ENCODE peak calls at places on chromosomes 13 and 19, in six cellular contexts. Q is activated CD8-positive, alpha-beta T cell treated with anti-CD3 and anti-CD28 coated beads for 36 hours; Z is neural progenitor cell; H is endothelial cell; R is tibial artery; J is WTC11. K is an unnamed sample.

GRCh38 chr13:97076898-97077297 is 82.6 kb upstream of the OXGR1 start:
- DNase-seq in H (no peak), Z (peak; percentile 23), J (no peak), R (peak; percentile 37), Q (no peak), K (no peak)

GRCh38 chr13:33139186-33139585 is 123.0 kb downstream of the KL start:
- DNase-seq in Z (no peak), R (peak; percentile 85), J (no peak), Q (no peak), H (no peak), K (no peak)

GRCh38 chr19:4075373-4075772 is 8.7 kb upstream of the ZBTB7A start:
- DNase-seq in Z (no peak), Q (peak; percentile 84), R (no peak), H (no peak), J (no peak), K (no peak)

GRCh38 chr13:68176486-68176885 is 946.4 kb upstream of the PCDH9 start:
- DNase-seq in J (no peak), R (no peak), Z (no peak), H (no peak), Q (no peak), K (no peak)

GRCh38 chr13:35600137-35600536 is 123.6 kb upstream of the MAB21L1 start:
- DNase-seq in R (no peak), Z (no peak), J (no peak), Q (no peak), H (no peak), K (no peak)

GRCh38 chr13:21691928-21692327 is 21.1 kb downstream of the FGF9 start:
- DNase-seq in Q (no peak), R (no peak), J (no peak), Z (no peak), H (no peak), K (no peak)

GRCh38 chr19:21463449-21464105 is 41.8 kb upstream of the ZNF429 start:
- DNase-seq in H (peak; percentile 53), Q (peak; percentile 88), Z (peak; percentile 90), J (peak; percentile 85), R (no peak), K (peak; percentile 63)

GRCh38 chr19:12244370-12244769 is 50.3 kb downstream of the ZNF44 start:
- DNase-seq in H (no peak), R (no peak), J (no peak), Q (no peak), Z (peak; percentile 7), K (no peak)

GRCh38 chr13:30396434-30397075 is 25.7 kb upstream of the UBE2L5 start:
- DNase-seq in Z (no peak), H (no peak), Q (no peak), J (no peak), R (no peak), K (no peak)

GRCh38 chr13:106591299-106591698 is 23.4 kb upstream of the ARGLU1 start:
- DNase-seq in J (no peak), Z (no peak), R (no peak), H (no peak), Q (no peak), K (no peak)

GRCh38 chr13:99373436-99373835 is 66.2 kb upstream of the GPR183 start:
- DNase-seq in R (no peak), H (no peak), Z (no peak), Q (no peak), J (no peak), K (no peak)

GRCh38 chr19:47573076-47574026 is at the start of gene ZNF541:
- DNase-seq in Q (peak; percentile 79), Z (no peak), J (peak; percentile 31), R (peak; percentile 50), H (no peak), K (no peak)

GRCh38 chr13:76438050-76438449 is 448.2 kb downstream of the KCTD12 start:
- DNase-seq in J (no peak), R (no peak), Q (no peak), Z (no peak), H (no peak), K (no peak)

GRCh38 chr13:99031725-99032298 is 53.9 kb upstream of the DOCK9 start:
- DNase-seq in R (no peak), H (no peak), J (no peak), Q (no peak), Z (no peak), K (no peak)

GRCh38 chr13:102045713-102046112 is 356.1 kb downstream of the FGF14 start:
- DNase-seq in Z (peak; percentile 54), R (no peak), H (no peak), Q (no peak), J (no peak), K (peak; percentile 54)

GRCh38 chr13:20340136-20340758 is 108.1 kb upstream of the GJB6 start:
- DNase-seq in R (no peak), H (no peak), Q (no peak), Z (no peak), J (no peak), K (no peak)

GRCh38 chr19:8150178-8150865 is 930 bp upstream of the FBN3 start:
- DNase-seq in Z (no peak), Q (no peak), H (no peak), J (no peak), R (no peak), K (no peak)

GRCh38 chr19:52687658-52688057 is 47.2 kb downstream of the ZNF611 start:
- DNase-seq in Z (no peak), R (no peak), Q (no peak), J (no peak), H (no peak), K (no peak)

GRCh38 chr19:7349961-7350711 is 1.4 kb downstream of the ARHGEF18 start:
- DNase-seq in R (no peak), Q (peak; percentile 64), Z (no peak), J (no peak), H (no peak), K (no peak)

GRCh38 chr13:109963384-109963783 is 177.0 kb upstream of the IRS2 start:
- DNase-seq in R (no peak), J (no peak), Z (no peak), Q (no peak), H (no peak), K (no peak)

GRCh38 chr19:15666883-15667282 is 6.0 kb upstream of the CYP4F12 start:
- DNase-seq in J (no peak), H (no peak), R (no peak), Z (no peak), Q (no peak), K (no peak)

GRCh38 chr19:38132781-38133180 is 91.2 kb downstream of the DPF1 start:
- DNase-seq in Q (no peak), J (no peak), H (no peak), R (no peak), Z (no peak), K (no peak)

GRCh38 chr19:38135150-38135998 is 88.6 kb downstream of the DPF1 start:
- DNase-seq in Z (peak; percentile 26), J (no peak), H (no peak), R (no peak), Q (no peak), K (peak; percentile 31)

GRCh38 chr19:38139122-38139521 is 84.9 kb downstream of the DPF1 start:
- DNase-seq in H (no peak), Q (no peak), J (no peak), R (no peak), Z (no peak), K (no peak)

GRCh38 chr19:38130399-38130798 is 93.6 kb downstream of the DPF1 start:
- DNase-seq in Z (no peak), Q (no peak), R (no peak), H (no peak), J (no peak), K (no peak)

DNA sequence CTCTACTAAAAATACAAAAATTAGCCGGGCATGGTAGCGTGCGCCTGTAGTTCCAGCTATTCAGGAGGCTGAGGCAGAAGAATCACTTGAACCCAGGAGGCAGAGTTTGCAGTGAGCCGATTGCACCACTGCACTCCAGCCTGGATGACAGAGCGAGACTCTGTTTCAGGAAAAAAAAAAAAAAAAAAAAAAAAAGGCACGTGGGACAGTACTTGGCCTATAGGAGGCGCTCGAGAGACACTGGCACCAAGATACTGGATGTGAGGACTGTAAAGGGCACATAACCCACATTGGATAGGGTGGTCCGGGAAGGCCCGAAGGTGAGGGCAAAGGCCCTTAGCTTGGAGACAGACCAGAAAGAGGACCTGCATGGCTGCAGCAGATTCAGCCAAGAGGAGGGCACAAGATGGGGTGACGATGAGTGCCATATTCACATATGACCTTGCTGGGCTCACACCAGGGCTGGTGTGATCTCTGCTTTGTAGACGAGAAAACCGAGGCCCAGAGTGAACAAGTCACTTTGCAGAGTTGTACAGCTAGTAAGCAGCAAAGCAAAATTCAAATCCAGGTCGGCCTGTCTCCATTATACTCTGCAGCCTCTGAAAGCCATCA is 89.4 kb downstream of the DPF1 start:
- DNase-seq in Z (peak; percentile 78), J (peak; percentile 58), R (no peak), H (peak; percentile 59), Q (peak; percentile 59), K (peak; percentile 48)
- TF ChIP-seq CTCF in Z (peak; percentile 66), J (peak; percentile 79), R (no peak), H (peak; percentile 74), Q (peak; percentile 54), K (peak; percentile 65)

DNA sequence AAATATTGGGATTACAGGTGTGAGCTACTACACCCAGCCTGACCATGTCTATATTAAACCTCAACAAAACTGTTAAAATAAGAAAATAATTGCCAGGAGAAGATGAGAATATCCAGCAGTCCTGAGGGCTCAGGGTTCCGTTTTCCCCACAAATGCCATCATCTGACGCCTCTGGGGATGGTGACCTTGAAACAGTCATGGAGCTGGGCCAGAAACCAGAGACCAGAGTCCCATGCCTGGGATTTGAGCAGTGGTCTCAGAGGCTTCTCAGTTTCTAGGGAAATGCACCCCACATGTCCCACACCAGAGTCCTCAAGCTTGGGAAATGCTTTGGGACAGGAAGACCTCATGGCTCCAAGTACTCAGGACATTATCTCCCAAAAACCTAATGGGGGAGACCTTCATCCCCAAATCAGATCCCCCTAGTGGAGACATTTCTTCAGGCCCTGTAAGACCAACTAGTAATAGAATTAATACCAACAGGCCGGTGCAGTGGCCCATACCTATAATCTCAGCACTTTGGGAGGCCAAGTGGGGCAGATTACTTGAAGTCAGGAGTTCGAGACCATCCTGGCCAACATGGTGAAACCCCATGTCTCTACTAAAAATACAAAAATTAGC is 2.9 kb upstream of the MAP1S start:
- DNase-seq in Q (no peak), H (no peak), R (no peak), J (no peak), Z (no peak), K (no peak)
- TF ChIP-seq CTCF in Q (no peak), H (no peak), R (no peak), J (no peak), Z (peak; percentile 37), K (peak; percentile 11)

GRCh38 chr19:40519352-40520322 is 52.8 kb downstream of the SPTBN4 start:
- DNase-seq in R (no peak), Q (peak; percentile 18), Z (peak; percentile 74), H (peak; percentile 23), J (peak; percentile 68), K (peak; percentile 46)
- TF ChIP-seq CTCF in R (no peak), Q (no peak), Z (peak; percentile 14), H (no peak), J (no peak), K (no peak)

DNA sequence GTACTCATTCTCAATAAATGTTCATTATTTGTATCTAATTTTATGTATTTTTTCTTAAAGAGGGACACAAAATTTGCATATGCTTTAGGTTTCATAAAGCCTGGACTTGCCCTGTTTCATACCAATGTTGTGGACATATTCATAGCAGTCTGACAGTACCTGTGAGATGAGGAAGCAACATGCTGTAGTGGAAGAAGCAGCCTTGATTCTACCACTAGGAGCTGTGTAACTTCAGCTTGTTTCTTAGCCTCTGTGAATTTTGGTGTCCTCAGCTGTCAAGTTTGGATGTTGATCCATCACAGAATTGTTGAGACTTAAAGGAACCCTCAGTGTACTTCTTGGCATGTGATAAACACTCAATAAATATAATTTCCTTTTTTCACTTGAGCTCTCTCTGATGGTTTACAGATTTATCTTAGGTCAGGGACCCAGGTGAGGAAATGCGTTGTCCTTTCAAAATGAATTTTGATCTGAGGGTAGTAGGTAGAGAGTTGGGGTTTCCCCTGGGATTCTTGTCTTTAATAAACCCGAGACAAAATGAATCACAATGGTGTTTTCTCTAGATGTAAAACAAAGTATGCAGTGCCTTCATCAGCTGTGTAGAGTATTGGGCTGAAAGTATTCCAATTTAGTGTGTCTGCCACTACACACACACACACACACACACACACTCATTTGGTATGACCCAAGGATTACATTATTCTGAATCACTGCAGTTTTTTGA is 152.1 kb downstream of the KCNRG start:
- DNase-seq in H (no peak), Z (no peak), J (no peak), R (no peak), Q (no peak), K (no peak)
- TF ChIP-seq CTCF in H (no peak), Z (no peak), J (no peak), R (no peak), Q (no peak), K (no peak)